ENCODE peak calls at places on chromosomes 12 and 14, in five cellular contexts. Z is RWPE2, P is lung, T is aorta, R is Panc1. A is an unnamed sample.

GRCh38 chr12:113425960-113426453 is 3.8 kb downstream of the SDSL start:
- ATAC-seq in Z (no peak), P (no peak), T (no peak), R (no peak), A (no peak)

GRCh38 chr12:24767016-24767415 is 181.9 kb downstream of the BCAT1 start:
- ATAC-seq in Z (no peak), P (no peak), T (no peak), R (no peak), A (no peak)

GRCh38 chr14:51014086-51014485 is 69.8 kb upstream of the PYGL start:
- ATAC-seq in Z (no peak), P (no peak), T (peak), R (no peak), A (no peak)

GRCh38 chr12:15726029-15726756 is 63.0 kb downstream of the EPS8 start:
- ATAC-seq in Z (no peak), P (no peak), T (no peak), R (no peak), A (no peak)

GRCh38 chr14:24233538-24233866 is 773 bp downstream of the GMPR2 start:
- ATAC-seq in Z (no peak), P (no peak), T (no peak), R (no peak), A (no peak)

GRCh38 chr14:86038401-86038985 is 508.5 kb downstream of the FLRT2 start:
- ATAC-seq in Z (peak), P (no peak), T (peak), R (no peak), A (no peak)

GRCh38 chr12:27564612-27565213 is 40.7 kb downstream of the PPFIBP1 start:
- ATAC-seq in Z (peak), P (no peak), T (no peak), R (no peak), A (no peak)

GRCh38 chr12:48750769-48751356 is 34.4 kb upstream of the CCNT1 start:
- ATAC-seq in Z (no peak), P (peak), T (no peak), R (no peak), A (no peak)

GRCh38 chr14:55585854-55586253 is 5.8 kb downstream of the KTN1 start:
- ATAC-seq in Z (peak), P (no peak), T (no peak), R (no peak), A (no peak)

GRCh38 chr14:105529506-105530445 is 3.4 kb downstream of the TMEM121 start:
- ATAC-seq in Z (no peak), P (no peak), T (no peak), R (no peak), A (no peak)

GRCh38 chr14:92848941-92849340 is 54.8 kb downstream of the GOLGA5 start:
- ATAC-seq in Z (no peak), P (no peak), T (no peak), R (no peak), A (no peak)

GRCh38 chr12:123942277-123942653 is 30.4 kb downstream of the CCDC92 start:
- ATAC-seq in Z (peak), P (no peak), T (no peak), R (no peak), A (no peak)

GRCh38 chr12:59548930-59549329 is 46.9 kb upstream of the SLC16A7 start:
- ATAC-seq in Z (no peak), P (no peak), T (no peak), R (no peak), A (no peak)

GRCh38 chr14:78403278-78403815 is 233.2 kb downstream of the NRXN3 start:
- ATAC-seq in Z (peak), P (no peak), T (no peak), R (no peak), A (no peak)

GRCh38 chr12:29346764-29347421 is 34.1 kb downstream of the ERGIC2 start:
- ATAC-seq in Z (no peak), P (no peak), T (no peak), R (no peak), A (no peak)

GRCh38 chr14:22433059-22433458 is 156.0 kb downstream of the DAD1 start:
- ATAC-seq in Z (peak), P (no peak), T (no peak), R (no peak), A (no peak)

GRCh38 chr12:33605776-33606175 is 166.2 kb upstream of the SYT10 start:
- ATAC-seq in Z (peak), P (no peak), T (no peak), R (no peak), A (no peak)

GRCh38 chr12:27252934-27253333 is 8.8 kb downstream of the STK38L start:
- ATAC-seq in Z (no peak), P (no peak), T (no peak), R (no peak), A (no peak)

GRCh38 chr12:132886529-132887477 is 602 bp downstream of the CHFR start:
- ATAC-seq in Z (no peak), P (no peak), T (no peak), R (peak), A (peak)

GRCh38 chr14:68780358-68781160 is 12.3 kb downstream of the ZFP36L1 start:
- ATAC-seq in Z (no peak), P (peak), T (peak), R (peak), A (peak)

GRCh38 chr12:86719381-86719780 is 463.2 kb upstream of the MGAT4C start:
- ATAC-seq in Z (peak), P (no peak), T (no peak), R (no peak), A (no peak)

GRCh38 chr12:10718279-10718821 is 4.8 kb downstream of the YBX3 start:
- ATAC-seq in Z (peak), P (no peak), T (no peak), R (no peak), A (no peak)

GRCh38 chr12:122886851-122887816 is 8.8 kb downstream of the VPS37B start:
- ATAC-seq in Z (peak), P (peak), T (no peak), R (peak), A (no peak)

DNA sequence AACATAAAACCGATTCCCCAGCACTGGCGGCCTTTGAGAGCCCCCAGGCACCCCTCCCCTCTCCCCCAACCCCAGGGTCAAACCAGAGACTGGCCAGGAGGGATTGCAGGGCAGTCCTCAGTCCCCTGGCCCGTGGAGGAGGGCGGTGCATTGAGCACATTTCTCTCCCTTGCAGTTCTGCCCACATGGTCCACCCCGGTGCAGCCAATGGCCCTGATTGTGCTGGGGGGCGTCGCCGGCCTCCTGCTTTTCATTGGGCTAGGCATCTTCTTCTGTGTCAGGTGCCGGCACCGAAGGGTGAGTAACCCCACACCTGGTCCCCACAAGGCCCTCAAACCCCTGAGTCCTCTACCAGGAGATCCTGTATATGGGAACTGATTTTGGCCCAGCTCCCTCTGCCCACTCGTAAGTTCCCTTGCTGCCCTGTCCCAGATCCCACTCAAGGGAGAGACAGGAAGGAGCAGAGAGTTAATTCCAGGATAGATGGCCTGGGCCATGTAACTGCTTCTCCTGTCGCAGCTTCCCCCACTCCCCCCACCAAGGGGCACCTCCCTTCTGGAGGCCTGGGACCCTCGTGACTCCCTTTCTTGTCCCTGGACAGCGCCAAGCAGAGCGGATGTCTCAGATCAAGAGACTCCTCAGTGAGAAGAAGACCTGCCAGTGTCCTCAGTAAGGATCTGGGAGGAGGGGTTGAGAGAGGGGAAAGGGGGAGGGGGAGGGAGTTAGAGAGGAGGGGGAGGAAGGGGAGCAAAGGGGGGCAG is 3.2 kb upstream of the GPR162 start:
- ATAC-seq in Z (no peak), P (no peak), T (no peak), R (no peak), A (no peak)
- H3K4me3 ChIP-seq in Z (no peak), P (no peak), T (no peak), R (no peak), A (no peak)

GRCh38 chr14:76768671-76769500 is 7.6 kb downstream of the VASH1 start:
- ATAC-seq in Z (no peak), P (no peak), T (peak), R (no peak), A (no peak)
- H3K4me3 ChIP-seq in Z (no peak), P (no peak), T (no peak), R (no peak), A (no peak)

GRCh38 chr12:21806255-21806654 is 31.7 kb upstream of the KCNJ8 start:
- ATAC-seq in Z (no peak), P (no peak), T (no peak), R (no peak), A (no peak)
- H3K4me3 ChIP-seq in Z (no peak), P (no peak), T (no peak), R (no peak), A (no peak)

GRCh38 chr14:64725360-64725815 is 21.2 kb downstream of the PLEKHG3 start:
- ATAC-seq in Z (no peak), P (no peak), T (no peak), R (no peak), A (no peak)
- H3K4me3 ChIP-seq in Z (no peak), P (no peak), T (no peak), R (no peak), A (no peak)

GRCh38 chr12:121748218-121748570 is 35.6 kb downstream of the TMEM120B start:
- ATAC-seq in Z (no peak), P (no peak), T (no peak), R (peak), A (no peak)
- H3K4me3 ChIP-seq in Z (no peak), P (no peak), T (no peak), R (no peak), A (no peak)

GRCh38 chr12:111151441-111151840 is 217.5 kb downstream of the PHETA1 start:
- ATAC-seq in Z (no peak), P (no peak), T (no peak), R (no peak), A (no peak)
- H3K4me3 ChIP-seq in Z (no peak), P (peak), T (no peak), R (no peak), A (no peak)

GRCh38 chr14:100222219-100223093 is 16.5 kb upstream of the YY1 start:
- ATAC-seq in Z (no peak), P (no peak), T (peak), R (peak), A (no peak)
- H3K4me3 ChIP-seq in Z (no peak), P (no peak), T (no peak), R (peak), A (no peak)

GRCh38 chr14:70955543-70956480 is 48.6 kb downstream of the PCNX1 start:
- ATAC-seq in Z (peak), P (no peak), T (no peak), R (peak), A (peak)
- H3K4me3 ChIP-seq in Z (no peak), P (no peak), T (no peak), R (no peak), A (no peak)

GRCh38 chr12:52049688-52050087 is 1.6 kb upstream of the NR4A1 start:
- ATAC-seq in Z (no peak), P (no peak), T (no peak), R (no peak), A (no peak)
- H3K4me3 ChIP-seq in Z (no peak), P (no peak), T (no peak), R (no peak), A (no peak)

A was measured in gastroesophageal sphincter.